ENCODE peak calls at places on chromosomes 12 and 14, in seven cellular contexts. One of them, this sample, is unnamed. For H3K36me3, the result is how much of the 10 kb centered on the place peaks cover.

GRCh38 chr12:46187023-46187422 is 81.8 kb downstream of the SLC38A1 start:
- DNase-seq in DND-41: no peak
- DNase-seq in GM12878: no peak
- DNase-seq in PC-3: peak
- DNase-seq in mammary epithelial cell: peak
- DNase-seq in endodermal cell: no peak
- DNase-seq in endothelial cell of umbilical vein: no peak
- DNase-seq in this sample: no peak

GRCh38 chr14:81480741-81481140 is 52.9 kb downstream of the SEL1L start:
- DNase-seq in DND-41: no peak
- DNase-seq in GM12878: no peak
- DNase-seq in PC-3: no peak
- DNase-seq in mammary epithelial cell: no peak
- DNase-seq in endodermal cell: no peak
- DNase-seq in endothelial cell of umbilical vein: no peak
- DNase-seq in this sample: no peak

GRCh38 chr12:40287369-40287975 is 62.7 kb downstream of the LRRK2 start:
- DNase-seq in DND-41: no peak
- DNase-seq in GM12878: no peak
- DNase-seq in PC-3: peak
- DNase-seq in mammary epithelial cell: no peak
- DNase-seq in endodermal cell: no peak
- DNase-seq in endothelial cell of umbilical vein: no peak
- DNase-seq in this sample: no peak

GRCh38 chr12:92486443-92487137 is 216.2 kb upstream of the PLEKHG7 start:
- DNase-seq in DND-41: no peak
- DNase-seq in GM12878: no peak
- DNase-seq in PC-3: no peak
- DNase-seq in mammary epithelial cell: no peak
- DNase-seq in endodermal cell: no peak
- DNase-seq in endothelial cell of umbilical vein: no peak
- DNase-seq in this sample: no peak

GRCh38 chr12:34033628-34034296 is 11.5 kb downstream of the ALG10 start:
- DNase-seq in DND-41: no peak
- DNase-seq in GM12878: no peak
- DNase-seq in PC-3: peak
- DNase-seq in mammary epithelial cell: no peak
- DNase-seq in endodermal cell: no peak
- DNase-seq in endothelial cell of umbilical vein: peak
- DNase-seq in this sample: no peak

GRCh38 chr12:27081668-27082091 is 698 bp downstream of the C12orf71 start:
- DNase-seq in DND-41: no peak
- DNase-seq in GM12878: no peak
- DNase-seq in PC-3: peak
- DNase-seq in mammary epithelial cell: peak
- DNase-seq in endodermal cell: peak
- DNase-seq in endothelial cell of umbilical vein: no peak
- DNase-seq in this sample: no peak

GRCh38 chr12:2624543-2625266 is 170.1 kb upstream of the FKBP4 start:
- DNase-seq in DND-41: no peak
- DNase-seq in GM12878: no peak
- DNase-seq in PC-3: peak
- DNase-seq in mammary epithelial cell: peak
- DNase-seq in endodermal cell: peak
- DNase-seq in endothelial cell of umbilical vein: no peak
- DNase-seq in this sample: no peak

GRCh38 chr12:100391856-100392255 is 35.0 kb downstream of the SLC17A8 start:
- DNase-seq in DND-41: no peak
- DNase-seq in GM12878: no peak
- DNase-seq in PC-3: peak
- DNase-seq in mammary epithelial cell: no peak
- DNase-seq in endodermal cell: no peak
- DNase-seq in endothelial cell of umbilical vein: no peak
- DNase-seq in this sample: no peak

GRCh38 chr14:83826838-83827237 is 1703.1 kb upstream of the FLRT2 start:
- DNase-seq in DND-41: no peak
- DNase-seq in GM12878: no peak
- DNase-seq in PC-3: peak
- DNase-seq in mammary epithelial cell: no peak
- DNase-seq in endodermal cell: no peak
- DNase-seq in endothelial cell of umbilical vein: no peak
- DNase-seq in this sample: no peak

GRCh38 chr14:39430762-39431415 is 1.3 kb downstream of the FBXO33 start:
- DNase-seq in DND-41: no peak
- DNase-seq in GM12878: no peak
- DNase-seq in PC-3: no peak
- DNase-seq in mammary epithelial cell: peak
- DNase-seq in endodermal cell: peak
- DNase-seq in endothelial cell of umbilical vein: peak
- DNase-seq in this sample: no peak

GRCh38 chr12:118183711-118184110 is 47.8 kb downstream of the PEBP1 start:
- DNase-seq in DND-41: no peak
- DNase-seq in GM12878: no peak
- DNase-seq in PC-3: peak
- DNase-seq in mammary epithelial cell: no peak
- DNase-seq in endodermal cell: no peak
- DNase-seq in endothelial cell of umbilical vein: peak
- DNase-seq in this sample: no peak

GRCh38 chr14:57268161-57269067 is at the start of the genes AP5M1 and EXOC5:
- DNase-seq in DND-41: peak
- DNase-seq in GM12878: peak
- DNase-seq in PC-3: peak
- DNase-seq in mammary epithelial cell: peak
- DNase-seq in endodermal cell: peak
- DNase-seq in endothelial cell of umbilical vein: peak
- DNase-seq in this sample: peak
- TF ChIP-seq CTCF in DND-41: no peak
- TF ChIP-seq CTCF in GM12878: no peak
- TF ChIP-seq CTCF in PC-3: peak
- TF ChIP-seq CTCF in mammary epithelial cell: no peak
- TF ChIP-seq CTCF in endodermal cell: peak
- TF ChIP-seq CTCF in endothelial cell of umbilical vein: no peak
- TF ChIP-seq CTCF in this sample: no peak

GRCh38 chr12:120980800-120981368 is 2.5 kb downstream of the HNF1A start:
- DNase-seq in DND-41: no peak
- DNase-seq in GM12878: no peak
- DNase-seq in PC-3: no peak
- DNase-seq in mammary epithelial cell: no peak
- DNase-seq in endodermal cell: no peak
- DNase-seq in endothelial cell of umbilical vein: no peak
- DNase-seq in this sample: peak

GRCh38 chr12:120979862-120980696 is 1.7 kb downstream of the HNF1A start:
- DNase-seq in DND-41: no peak
- DNase-seq in GM12878: no peak
- DNase-seq in PC-3: no peak
- DNase-seq in mammary epithelial cell: no peak
- DNase-seq in endodermal cell: peak
- DNase-seq in endothelial cell of umbilical vein: no peak
- DNase-seq in this sample: no peak

GRCh38 chr12:120978296-120979219 is at the start of gene HNF1A:
- DNase-seq in DND-41: no peak
- DNase-seq in GM12878: no peak
- DNase-seq in PC-3: no peak
- DNase-seq in mammary epithelial cell: no peak
- DNase-seq in endodermal cell: no peak
- DNase-seq in endothelial cell of umbilical vein: no peak
- DNase-seq in this sample: no peak

GRCh38 chr12:120979220-120979861 is 998 bp downstream of the HNF1A start:
- DNase-seq in DND-41: no peak
- DNase-seq in GM12878: no peak
- DNase-seq in PC-3: no peak
- DNase-seq in mammary epithelial cell: no peak
- DNase-seq in endodermal cell: no peak
- DNase-seq in endothelial cell of umbilical vein: no peak
- DNase-seq in this sample: no peak

GRCh38 chr12:120977531-120978295 is 630 bp upstream of the HNF1A start:
- DNase-seq in DND-41: no peak
- DNase-seq in GM12878: no peak
- DNase-seq in PC-3: no peak
- DNase-seq in mammary epithelial cell: no peak
- DNase-seq in endodermal cell: no peak
- DNase-seq in endothelial cell of umbilical vein: no peak
- DNase-seq in this sample: no peak
- H3K9ac ChIP-seq in DND-41: no peak
- H3K9ac ChIP-seq in GM12878: no peak
- H3K9ac ChIP-seq in PC-3: no peak
- H3K9ac ChIP-seq in mammary epithelial cell: no peak
- H3K9ac ChIP-seq in endodermal cell: no peak
- H3K9ac ChIP-seq in endothelial cell of umbilical vein: no peak
- H3K9ac ChIP-seq in this sample: peak

GRCh38 chr14:55351111-55351510 is 60.5 kb downstream of the ATG14 start:
- DNase-seq in DND-41: no peak
- DNase-seq in GM12878: no peak
- DNase-seq in PC-3: no peak
- DNase-seq in mammary epithelial cell: no peak
- DNase-seq in endodermal cell: peak
- DNase-seq in endothelial cell of umbilical vein: no peak
- DNase-seq in this sample: no peak

GRCh38 chr14:55352201-55352600 is 59.4 kb downstream of the ATG14 start:
- DNase-seq in DND-41: no peak
- DNase-seq in GM12878: no peak
- DNase-seq in PC-3: no peak
- DNase-seq in mammary epithelial cell: no peak
- DNase-seq in endodermal cell: no peak
- DNase-seq in endothelial cell of umbilical vein: no peak
- DNase-seq in this sample: no peak

GRCh38 chr14:55354500-55354899 is 57.1 kb downstream of the ATG14 start:
- DNase-seq in DND-41: peak
- DNase-seq in GM12878: no peak
- DNase-seq in PC-3: peak
- DNase-seq in mammary epithelial cell: peak
- DNase-seq in endodermal cell: peak
- DNase-seq in endothelial cell of umbilical vein: peak
- DNase-seq in this sample: no peak

GRCh38 chr14:55355922-55356321 is 55.7 kb downstream of the ATG14 start:
- DNase-seq in DND-41: no peak
- DNase-seq in GM12878: no peak
- DNase-seq in PC-3: no peak
- DNase-seq in mammary epithelial cell: no peak
- DNase-seq in endodermal cell: no peak
- DNase-seq in endothelial cell of umbilical vein: no peak
- DNase-seq in this sample: no peak

GRCh38 chr14:55353686-55354467 is 57.8 kb downstream of the ATG14 start:
- DNase-seq in DND-41: no peak
- DNase-seq in GM12878: no peak
- DNase-seq in PC-3: peak
- DNase-seq in mammary epithelial cell: peak
- DNase-seq in endodermal cell: peak
- DNase-seq in endothelial cell of umbilical vein: no peak
- DNase-seq in this sample: no peak
- H3K36me3 ChIP-seq in DND-41: half or more
- H3K36me3 ChIP-seq in GM12878: under half
- H3K36me3 ChIP-seq in PC-3: under half
- H3K36me3 ChIP-seq in mammary epithelial cell: under half
- H3K36me3 ChIP-seq in endodermal cell: half or more
- H3K36me3 ChIP-seq in endothelial cell of umbilical vein: under half
- H3K36me3 ChIP-seq in this sample: under half

GRCh38 chr14:65103150-65103760 is 938 bp upstream of the MAX start:
- DNase-seq in DND-41: peak
- DNase-seq in GM12878: no peak
- DNase-seq in PC-3: peak
- DNase-seq in mammary epithelial cell: no peak
- DNase-seq in endodermal cell: no peak
- DNase-seq in endothelial cell of umbilical vein: no peak
- DNase-seq in this sample: no peak
- TF ChIP-seq CTCF in DND-41: peak
- TF ChIP-seq CTCF in GM12878: peak
- TF ChIP-seq CTCF in PC-3: peak
- TF ChIP-seq CTCF in mammary epithelial cell: peak
- TF ChIP-seq CTCF in endodermal cell: no peak
- TF ChIP-seq CTCF in endothelial cell of umbilical vein: no peak
- TF ChIP-seq CTCF in this sample: no peak